ENCODE peak calls at places on chromosomes 12 and 14, in nine cellular contexts. V is endothelial cell of umbilical vein, C is esophagus muscularis mucosa, Z is transverse colon, T is SK-N-SH, E is HL-60, G is stomach, U is Panc1, D is HepG2. X is an unnamed sample.

GRCh38 chr12:28568709-28569108 is 378.5 kb downstream of the CCDC91 start:
- DNase-seq in V (no peak), C (no peak), Z (no peak), T (peak; percentile 32), E (no peak), G (no peak), U (no peak), D (no peak), X (no peak)

GRCh38 chr14:32224731-32225377 is 21.8 kb upstream of the RNU6-8 start:
- DNase-seq in V (peak; percentile 6), C (no peak), Z (no peak), T (peak; percentile 80), E (no peak), G (no peak), U (no peak), D (peak; percentile 68), X (no peak)

GRCh38 chr12:29620030-29620429 is 122.5 kb upstream of the OVCH1 start:
- DNase-seq in V (no peak), C (no peak), Z (no peak), T (no peak), E (no peak), G (no peak), U (no peak), D (no peak), X (no peak)

GRCh38 chr12:66288121-66288520 is 14.2 kb upstream of the HELB start:
- DNase-seq in V (no peak), C (no peak), Z (no peak), T (no peak), E (no peak), G (no peak), U (no peak), D (no peak), X (no peak)

GRCh38 chr14:81363746-81364400 is 36.3 kb downstream of the STON2 start:
- DNase-seq in V (no peak), C (no peak), Z (no peak), T (peak; percentile 21), E (no peak), G (no peak), U (no peak), D (no peak), X (no peak)

GRCh38 chr12:52633383-52633782 is 15.0 kb upstream of the KRT73 start:
- DNase-seq in V (no peak), C (no peak), Z (no peak), T (no peak), E (peak; percentile 59), G (no peak), U (no peak), D (no peak), X (peak; percentile 2)

GRCh38 chr12:12582895-12583303 is 20.2 kb upstream of the DUSP16 start:
- DNase-seq in V (no peak), C (no peak), Z (no peak), T (no peak), E (peak; percentile 73), G (no peak), U (no peak), D (peak; percentile 71), X (no peak)

GRCh38 chr12:5204271-5204670 is 160.6 kb downstream of the KCNA5 start:
- DNase-seq in V (no peak), C (no peak), Z (no peak), T (no peak), E (no peak), G (no peak), U (no peak), D (no peak), X (no peak)

GRCh38 chr12:75120202-75120774 is 89.4 kb downstream of the KCNC2 start:
- DNase-seq in V (peak; percentile 2), C (no peak), Z (no peak), T (no peak), E (no peak), G (no peak), U (no peak), D (no peak), X (no peak)

GRCh38 chr12:6273209-6273928 is 37.1 kb upstream of the PLEKHG6 start:
- DNase-seq in V (no peak), C (no peak), Z (no peak), T (no peak), E (no peak), G (no peak), U (no peak), D (no peak), X (no peak)

GRCh38 chr12:99920561-99920960 is 64.2 kb downstream of the ANKS1B start:
- DNase-seq in V (no peak), C (no peak), Z (no peak), T (no peak), E (no peak), G (no peak), U (no peak), D (no peak), X (no peak)

GRCh38 chr12:49365542-49365941 is 1.7 kb upstream of the SPATS2 start:
- DNase-seq in V (peak; percentile 29), C (no peak), Z (no peak), T (no peak), E (no peak), G (no peak), U (no peak), D (no peak), X (no peak)

GRCh38 chr14:24441904-24442239 is 704 bp downstream of the SDR39U1 start:
- DNase-seq in V (no peak), C (no peak), Z (peak; percentile 35), T (no peak), E (no peak), G (no peak), U (no peak), D (no peak), X (no peak)

GRCh38 chr14:24353551-24354529 is 14.0 kb upstream of the RIPK3 start:
- DNase-seq in V (no peak), C (no peak), Z (peak; percentile 65), T (no peak), E (no peak), G (no peak), U (no peak), D (peak; percentile 72), X (no peak)

GRCh38 chr12:46124132-46124847 is 133.9 kb upstream of the SCAF11 start:
- DNase-seq in V (no peak), C (no peak), Z (no peak), T (no peak), E (no peak), G (no peak), U (no peak), D (no peak), X (no peak)

GRCh38 chr12:46124848-46125619 is 134.7 kb upstream of the SCAF11 start:
- DNase-seq in V (peak; percentile 75), C (no peak), Z (peak; percentile 51), T (peak; percentile 39), E (peak; percentile 56), G (peak; percentile 41), U (peak; percentile 54), D (peak; percentile 59), X (no peak)

GRCh38 chr12:46131729-46132128 is 137.1 kb downstream of the SLC38A1 start:
- DNase-seq in V (no peak), C (no peak), Z (no peak), T (no peak), E (no peak), G (no peak), U (no peak), D (no peak), X (no peak)

GRCh38 chr12:46126050-46126727 is 135.8 kb upstream of the SCAF11 start:
- DNase-seq in V (no peak), C (no peak), Z (no peak), T (no peak), E (no peak), G (no peak), U (no peak), D (no peak), X (no peak)
- TF ChIP-seq POLR2AphosphoS5 in V (no peak), C (no peak), Z (no peak), T (no peak), E (no peak), G (no peak), U (no peak), D (no peak), X (no peak)

GRCh38 chr12:107684029-107684790 is 1.4 kb upstream of the PWP1 start:
- DNase-seq in V (no peak), C (no peak), Z (no peak), T (no peak), E (no peak), G (no peak), U (no peak), D (no peak), X (no peak)

GRCh38 chr12:107684990-107685359 is 624 bp upstream of the PWP1 start:
- DNase-seq in V (no peak), C (no peak), Z (peak; percentile 21), T (peak; percentile 60), E (no peak), G (no peak), U (no peak), D (peak; percentile 96), X (no peak)

GRCh38 chr12:107681455-107681835 is 4.2 kb upstream of the PWP1 start:
- DNase-seq in V (no peak), C (no peak), Z (no peak), T (no peak), E (no peak), G (no peak), U (no peak), D (no peak), X (no peak)

GRCh38 chr12:107681836-107682820 is 3.5 kb upstream of the PWP1 start:
- DNase-seq in V (no peak), C (no peak), Z (no peak), T (no peak), E (no peak), G (no peak), U (no peak), D (peak; percentile 92), X (no peak)

GRCh38 chr12:107685360-107686248 is at the start of gene PWP1:
- DNase-seq in V (peak; percentile 97), C (peak; percentile 98), Z (peak; percentile 96), T (peak; percentile 98), E (peak; percentile 95), G (peak; percentile 97), U (peak; percentile 69), D (peak; percentile 94), X (peak; percentile 89)
- TF ChIP-seq POLR2AphosphoS5 in V (peak; percentile 85), C (peak; percentile 95), Z (peak; percentile 94), T (peak; percentile 88), E (peak; percentile 94), G (peak; percentile 90), U (peak; percentile 89), D (peak; percentile 89), X (peak; percentile 81)

GRCh38 chr14:75328575-75328974 is 49.9 kb downstream of the FOS start:
- DNase-seq in V (no peak), C (no peak), Z (no peak), T (no peak), E (no peak), G (no peak), U (no peak), D (peak; percentile 80), X (no peak)
- TF ChIP-seq POLR2AphosphoS5 in V (no peak), C (no peak), Z (no peak), T (no peak), E (no peak), G (no peak), U (no peak), D (no peak), X (no peak)

DNA sequence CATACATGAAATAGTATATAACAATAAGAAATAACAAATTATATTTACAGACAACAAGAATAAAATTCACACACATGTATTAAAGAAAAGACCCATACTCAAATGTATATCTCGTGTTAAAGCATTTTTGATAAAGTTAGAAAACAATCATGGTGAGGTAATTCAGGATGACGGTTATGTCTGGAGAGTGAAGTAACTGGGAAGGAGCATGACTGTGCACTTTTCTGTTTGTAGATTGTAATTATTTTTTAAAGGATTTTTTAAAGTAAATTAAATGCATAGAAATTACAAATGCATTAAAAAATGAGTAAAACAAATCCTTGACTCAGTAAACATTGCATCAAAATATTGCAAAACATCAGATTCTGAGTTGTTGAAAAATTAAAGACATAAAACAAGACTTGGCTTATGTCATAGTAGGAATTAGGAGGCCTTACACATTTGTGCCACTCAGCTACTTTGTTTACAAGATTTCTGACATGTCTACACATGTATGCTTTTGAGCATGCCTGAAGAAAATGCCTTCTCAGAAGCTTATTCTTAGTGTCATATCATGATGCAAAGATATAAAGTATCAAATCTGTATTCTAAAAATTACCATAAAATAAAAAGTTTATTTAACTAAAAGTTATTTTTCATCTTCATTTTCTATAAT is 1325.1 kb downstream of the SLC16A7 start:
- DNase-seq in V (no peak), C (no peak), Z (no peak), T (no peak), E (no peak), G (no peak), U (no peak), D (no peak), X (no peak)
- TF ChIP-seq POLR2AphosphoS5 in V (no peak), C (no peak), Z (no peak), T (no peak), E (no peak), G (no peak), U (no peak), D (no peak), X (no peak)

X was measured in breast epithelium.